ENCODE peak calls at places on chromosomes 12 and 14, in four cellular contexts. Q is HTR-8/SVneo, G is mucosa of descending colon, S is HL-60. B is an unnamed sample.

GRCh38 chr12:38556647-38557046 is 240.1 kb downstream of the ALG10B start:
- DNase-seq in S (no peak), G (no peak), Q (no peak), B (no peak)

GRCh38 chr14:22791302-22791701 is 23.9 kb downstream of the SLC7A7 start:
- DNase-seq in G (no peak), Q (no peak), S (no peak), B (no peak)

GRCh38 chr12:11269607-11270006 is at the start of gene PRB3:
- DNase-seq in G (no peak), Q (no peak), S (no peak), B (no peak)

GRCh38 chr14:99253890-99254289 is 18.1 kb downstream of the BCL11B start:
- DNase-seq in G (no peak), S (no peak), Q (no peak), B (no peak)

GRCh38 chr14:76937181-76938091 is 91.1 kb downstream of the IRF2BPL start:
- DNase-seq in S (no peak), G (no peak), Q (peak), B (peak)

GRCh38 chr14:60064491-60065072 is 27.1 kb upstream of the PCNX4 start:
- DNase-seq in Q (peak), G (no peak), S (no peak), B (no peak)

GRCh38 chr12:131833896-131834641 is 5.9 kb downstream of the MMP17 start:
- DNase-seq in S (no peak), Q (no peak), G (no peak), B (no peak)

GRCh38 chr12:113938471-113938870 is 27.7 kb downstream of the RBM19 start:
- DNase-seq in G (no peak), S (no peak), Q (no peak), B (no peak)

GRCh38 chr14:105147701-105148603 is 20.6 kb downstream of the JAG2 start:
- DNase-seq in Q (no peak), G (no peak), S (no peak), B (peak)

GRCh38 chr12:123389560-123390351 is 5.8 kb downstream of the KMT5A start:
- DNase-seq in G (peak), Q (peak), S (peak), B (peak)

GRCh38 chr14:31261859-31262739 is 54.5 kb upstream of the HECTD1 start:
- DNase-seq in Q (no peak), S (peak), G (no peak), B (peak)

GRCh38 chr14:104424406-104425072 is 155.0 kb upstream of the C14orf180 start:
- DNase-seq in S (no peak), G (no peak), Q (no peak), B (no peak)

GRCh38 chr12:126944684-126945083 is 1322.3 kb upstream of the TMEM132C start:
- DNase-seq in G (no peak), S (no peak), Q (no peak), B (no peak)

GRCh38 chr14:83779266-83779665 is 1750.7 kb upstream of the FLRT2 start:
- DNase-seq in S (no peak), G (no peak), Q (peak), B (no peak)

GRCh38 chr12:43106355-43106754 is 445.6 kb downstream of the ADAMTS20 start:
- DNase-seq in S (no peak), Q (no peak), G (no peak), B (no peak)

GRCh38 chr14:103510311-103511021 is 12.2 kb downstream of the CKB start:
- DNase-seq in G (no peak), Q (no peak), S (no peak), B (peak)

GRCh38 chr12:130838284-130838950 is 633 bp downstream of the STX2 start:
- DNase-seq in Q (no peak), S (no peak), G (no peak), B (no peak)

GRCh38 chr14:91947196-91948184 is at the start of gene FBLN5:
- DNase-seq in G (peak), S (no peak), Q (peak), B (peak)

GRCh38 chr12:52630104-52630500 is 11.7 kb upstream of the KRT73 start:
- DNase-seq in G (no peak), Q (no peak), S (no peak), B (no peak)

GRCh38 chr14:70585221-70585620 is 15.2 kb downstream of the MED6 start:
- DNase-seq in S (no peak), Q (no peak), G (no peak), B (no peak)

GRCh38 chr12:82687020-82687951 is 580 bp downstream of the TMTC2 start:
- DNase-seq in S (peak), G (peak), Q (peak), B (peak)

GRCh38 chr12:50555471-50555885 is 50.7 kb downstream of the DIP2B start:
- DNase-seq in Q (no peak), G (no peak), S (no peak), B (no peak)

GRCh38 chr14:90522585-90523191 is 125.9 kb downstream of the CALM1 start:
- DNase-seq in Q (no peak), S (no peak), G (peak), B (peak)

GRCh38 chr12:26135010-26135420 is 10.2 kb upstream of the BHLHE41 start:
- DNase-seq in Q (no peak), S (no peak), G (peak), B (no peak)

GRCh38 chr12:54689034-54689372 is 40.8 kb upstream of the DCD start:
- DNase-seq in S (no peak), G (no peak), Q (no peak), B (no peak)

GRCh38 chr12:111221296-111222026 is 147.4 kb downstream of the PHETA1 start:
- DNase-seq in S (peak), Q (no peak), G (no peak), B (no peak)

GRCh38 chr14:96631621-96632362 is 129.6 kb downstream of the PAPOLA start:
- DNase-seq in G (no peak), S (no peak), Q (no peak), B (peak)

GRCh38 chr14:73457935-73458218 is 469 bp downstream of the NUMB start:
- DNase-seq in G (peak), S (peak), Q (peak), B (peak)

GRCh38 chr12:99454539-99455172 is 192.9 kb upstream of the GARIN6 start:
- DNase-seq in S (no peak), G (no peak), Q (no peak), B (no peak)

GRCh38 chr12:5390174-5390799 is 41.6 kb upstream of the NTF3 start:
- DNase-seq in G (no peak), S (no peak), Q (no peak), B (no peak)

GRCh38 chr14:60724080-60724618 is at the start of gene SIX4:
- DNase-seq in G (peak), Q (peak), S (peak), B (peak)

GRCh38 chr12:83168756-83169155 is 482.1 kb downstream of the TMTC2 start:
- DNase-seq in Q (no peak), S (no peak), G (no peak), B (no peak)

GRCh38 chr14:73227812-73228781 is 9.2 kb upstream of the PAPLN start:
- DNase-seq in S (no peak), Q (peak), G (no peak), B (peak)

GRCh38 chr14:95432152-95433093 is 84.0 kb downstream of the SYNE3 start:
- DNase-seq in G (peak), S (no peak), Q (peak), B (no peak)

GRCh38 chr12:24268663-24269186 is 319.3 kb upstream of the SOX5 start:
- DNase-seq in G (no peak), Q (no peak), S (no peak), B (no peak)

B was measured in posterior vena cava.